ENCODE peak calls at places on chromosomes 3 and 15, in six cellular contexts. T, D, Z, N, Y and H are unnamed samples.

GRCh38 chr15:63677778-63678177 is 80.6 kb downstream of the FBXL22 start:
- DNase-seq in T (no peak), D (no peak), Z (no peak), N (no peak), Y (peak), H (no peak)

GRCh38 chr3:114539525-114539924 is 245.7 kb downstream of the TIGIT start:
- DNase-seq in T (no peak), D (no peak), Z (no peak), N (no peak), Y (no peak), H (no peak)

GRCh38 chr3:196537319-196537984 is 22.3 kb upstream of the SMCO1 start:
- DNase-seq in T (peak), D (no peak), Z (peak), N (peak), Y (no peak), H (no peak)

GRCh38 chr15:59170295-59170881 is 36.3 kb upstream of the LDHAL6B start:
- DNase-seq in T (peak), D (peak), Z (no peak), N (peak), Y (no peak), H (no peak)

GRCh38 chr3:152443212-152444023 is 174.7 kb downstream of the MBNL1 start:
- DNase-seq in T (no peak), D (no peak), Z (peak), N (peak), Y (no peak), H (no peak)

GRCh38 chr3:120850326-120851295 is 57.4 kb upstream of the STXBP5L start:
- DNase-seq in T (no peak), D (no peak), Z (no peak), N (peak), Y (no peak), H (no peak)

GRCh38 chr3:100368421-100368820 is 32.5 kb downstream of the TOMM70 start:
- DNase-seq in T (no peak), D (no peak), Z (no peak), N (no peak), Y (no peak), H (no peak)

GRCh38 chr15:44011238-44011873 is 183.7 kb downstream of the FRMD5 start:
- DNase-seq in T (no peak), D (no peak), Z (no peak), N (no peak), Y (no peak), H (no peak)

GRCh38 chr3:30437172-30437571 is 169.2 kb upstream of the TGFBR2 start:
- DNase-seq in T (peak), D (peak), Z (peak), N (peak), Y (no peak), H (peak)

GRCh38 chr3:149382091-149382467 is 4.6 kb upstream of the TM4SF1 start:
- DNase-seq in T (no peak), D (peak), Z (peak), N (peak), Y (no peak), H (peak)

GRCh38 chr3:138812806-138813205 is 21.9 kb downstream of the PIK3CB start:
- DNase-seq in T (no peak), D (no peak), Z (peak), N (peak), Y (no peak), H (no peak)

GRCh38 chr3:63968612-63969350 is 54.5 kb downstream of the PSMD6 start:
- DNase-seq in T (no peak), D (no peak), Z (peak), N (peak), Y (no peak), H (no peak)

GRCh38 chr3:13274125-13274873 is 145.8 kb downstream of the NUP210 start:
- DNase-seq in T (peak), D (no peak), Z (no peak), N (no peak), Y (no peak), H (no peak)

GRCh38 chr3:197878427-197878826 is 71.6 kb upstream of the RPL35A start:
- DNase-seq in T (no peak), D (no peak), Z (no peak), N (no peak), Y (no peak), H (no peak)

GRCh38 chr3:32733631-32734229 is 48.7 kb downstream of the CNOT10 start:
- DNase-seq in T (peak), D (peak), Z (peak), N (peak), Y (no peak), H (no peak)

DNA sequence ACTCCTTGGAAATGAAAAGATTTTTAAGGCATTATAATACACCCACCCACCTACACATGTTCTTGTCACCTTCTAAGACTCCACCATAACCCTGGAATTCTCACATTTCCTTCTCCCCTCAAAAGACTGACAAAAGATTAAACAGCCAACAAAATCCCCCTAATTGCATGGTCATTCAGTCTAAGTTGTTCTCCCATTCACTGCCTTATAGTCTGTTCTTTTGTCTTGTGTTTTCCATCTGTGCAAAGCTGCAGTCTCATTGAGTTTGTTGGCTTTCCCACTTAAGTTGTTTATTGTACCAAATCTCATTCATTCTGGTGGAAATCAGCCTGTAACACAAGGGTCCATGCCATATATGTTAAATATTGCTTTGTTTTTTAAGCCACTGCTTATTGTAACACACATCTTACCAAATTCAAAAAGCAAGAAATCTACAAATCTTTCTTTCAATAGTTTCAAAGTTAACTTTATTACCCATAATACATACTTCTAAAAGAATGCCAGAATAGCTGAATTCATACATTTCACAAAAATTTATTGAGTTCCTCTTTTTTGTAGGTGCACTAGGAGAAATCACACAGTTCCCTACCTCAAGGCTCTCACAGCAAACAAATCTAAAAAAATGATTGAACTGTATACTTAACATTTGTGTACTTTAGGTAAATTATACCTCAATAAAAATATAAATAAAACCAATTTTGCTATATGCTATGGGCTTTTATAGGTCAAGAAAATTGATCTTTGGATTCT is 2.4 kb upstream of the RCN2 start:
- DNase-seq in T (no peak), D (no peak), Z (no peak), N (no peak), Y (no peak), H (no peak)
- H3K4me3 ChIP-seq in T (no peak), D (no peak), Z (no peak), N (no peak), Y (no peak), H (no peak)

GRCh38 chr15:68100194-68100593 is 46.1 kb downstream of the PIAS1 start:
- DNase-seq in T (no peak), D (no peak), Z (no peak), N (no peak), Y (no peak), H (no peak)
- H3K4me3 ChIP-seq in T (no peak), D (no peak), Z (no peak), N (no peak), Y (no peak), H (no peak)

GRCh38 chr3:123984957-123985356 is 7.0 kb downstream of the ROPN1 start:
- DNase-seq in T (no peak), D (no peak), Z (no peak), N (no peak), Y (no peak), H (no peak)

GRCh38 chr3:123984350-123984749 is 7.6 kb downstream of the ROPN1 start:
- DNase-seq in T (no peak), D (no peak), Z (no peak), N (no peak), Y (no peak), H (no peak)

GRCh38 chr3:123986427-123986826 is 5.5 kb downstream of the ROPN1 start:
- DNase-seq in T (no peak), D (no peak), Z (no peak), N (no peak), Y (no peak), H (no peak)

GRCh38 chr3:123980539-123980938 is 11.4 kb downstream of the ROPN1 start:
- DNase-seq in T (no peak), D (no peak), Z (no peak), N (no peak), Y (no peak), H (no peak)
- H3K4me3 ChIP-seq in T (no peak), D (peak), Z (no peak), N (no peak), Y (no peak), H (no peak)

DNA sequence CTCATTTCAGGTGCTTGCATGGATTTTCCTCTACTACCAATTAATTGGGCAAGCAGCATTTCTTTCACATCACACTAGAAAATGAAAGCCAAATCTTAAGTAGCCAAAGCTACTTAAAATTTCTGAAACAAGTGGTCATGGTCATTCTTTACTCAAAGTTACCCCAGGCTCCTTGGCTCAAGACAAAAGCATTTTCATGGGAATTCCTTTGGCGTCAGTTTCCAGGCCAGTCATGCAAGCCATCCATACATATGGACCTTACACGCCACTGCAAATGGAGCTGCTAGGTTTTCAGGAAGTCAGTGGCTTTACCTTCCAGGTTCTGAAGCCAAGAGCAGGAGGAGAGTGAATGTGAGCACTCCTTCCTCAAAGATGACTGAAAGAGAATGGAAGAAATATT is 83.7 kb upstream of the IL12A start:
- DNase-seq in T (no peak), D (no peak), Z (peak), N (no peak), Y (no peak), H (no peak)
- H3K4me3 ChIP-seq in T (no peak), D (no peak), Z (no peak), N (no peak), Y (no peak), H (no peak)

GRCh38 chr15:95990833-95991232 is 339.7 kb upstream of the NR2F2 start:
- DNase-seq in T (no peak), D (no peak), Z (no peak), N (no peak), Y (no peak), H (no peak)
- H3K4me3 ChIP-seq in T (no peak), D (no peak), Z (no peak), N (no peak), Y (no peak), H (no peak)

DNA sequence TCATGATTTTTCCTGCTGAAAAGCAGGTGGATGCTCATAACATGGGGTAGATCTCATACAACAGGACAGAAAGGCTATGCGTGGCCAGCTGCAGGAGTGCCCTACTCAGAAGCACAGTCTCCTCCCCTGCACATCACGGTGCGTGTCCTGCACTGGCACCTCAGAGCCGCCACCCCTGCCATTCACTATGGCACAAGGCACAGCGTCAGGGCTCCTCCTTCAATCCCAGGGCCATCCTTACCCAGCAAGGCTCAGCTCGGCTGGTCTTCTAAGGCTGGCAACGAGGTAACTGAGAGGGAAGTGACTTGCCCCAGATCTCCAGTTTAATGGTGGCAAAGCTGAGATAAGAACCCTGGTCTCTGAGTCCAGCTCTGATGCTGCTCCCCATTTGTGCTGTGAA is 97.1 kb downstream of the CPN2 start:
- DNase-seq in T (no peak), D (no peak), Z (no peak), N (no peak), Y (no peak), H (no peak)
- H3K4me3 ChIP-seq in T (no peak), D (no peak), Z (no peak), N (no peak), Y (no peak), H (no peak)

DNA sequence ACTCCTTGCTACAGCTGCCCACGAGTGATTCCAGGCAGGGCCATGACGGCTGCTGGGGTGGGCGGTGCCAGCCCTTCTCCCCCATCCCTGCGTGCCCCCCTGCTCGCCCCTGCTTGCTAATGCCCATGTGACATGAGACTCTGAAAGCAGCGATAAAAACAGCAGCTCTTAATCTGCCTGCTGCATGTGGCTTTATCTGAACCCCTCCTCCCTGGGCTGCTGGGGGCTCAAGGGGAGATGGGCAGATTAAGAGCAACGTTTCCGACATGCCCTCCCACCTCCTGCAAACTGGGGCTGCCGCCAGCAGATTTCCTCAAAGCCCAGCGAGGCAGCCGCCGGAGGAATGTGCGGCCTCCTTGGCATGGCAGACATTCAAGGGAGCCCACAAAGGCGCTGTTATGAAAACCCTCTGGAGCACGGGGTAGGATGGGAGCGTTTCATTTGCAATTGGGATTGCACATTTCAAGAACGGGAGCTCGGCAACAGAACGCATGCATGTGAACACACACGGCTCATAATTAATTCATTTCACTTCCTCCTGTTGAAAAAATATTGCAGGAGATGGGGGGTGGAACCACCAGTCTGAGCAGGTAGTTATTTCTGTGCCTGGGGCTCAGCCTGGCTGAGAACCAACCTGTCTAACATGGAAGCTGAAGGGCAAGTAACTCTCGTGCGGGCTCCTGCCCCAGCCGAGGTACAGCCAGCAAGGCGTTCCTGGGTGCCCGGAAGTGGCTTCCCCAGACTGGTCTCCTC is 504.2 kb upstream of the PROK2 start:
- DNase-seq in T (peak), D (peak), Z (peak), N (no peak), Y (no peak), H (peak)
- H3K4me3 ChIP-seq in T (no peak), D (peak), Z (peak), N (no peak), Y (peak), H (no peak)